ENCODE peak calls at places on chromosomes 13 and 19, in ten cellular contexts. One of them, this sample, is unnamed.

GRCh38 chr19:18239303-18239702 is 13.1 kb upstream of the PDE4C start:
- DNase-seq in neural progenitor cell: peak; percentile 46
- DNase-seq in neuronal stem cell: no peak
- DNase-seq in mammary epithelial cell: no peak
- DNase-seq in osteoblast: peak; percentile 82
- DNase-seq in OCI-LY7: no peak
- DNase-seq in SK-N-SH: no peak
- DNase-seq in H9: peak; percentile 56
- DNase-seq in GM23338: peak; percentile 74
- DNase-seq in GM23248: peak; percentile 56
- DNase-seq in this sample: no peak

GRCh38 chr13:44022196-44022595 is 142.5 kb downstream of the LACC1 start:
- DNase-seq in neural progenitor cell: no peak
- DNase-seq in neuronal stem cell: no peak
- DNase-seq in mammary epithelial cell: no peak
- DNase-seq in osteoblast: no peak
- DNase-seq in OCI-LY7: no peak
- DNase-seq in SK-N-SH: no peak
- DNase-seq in H9: no peak
- DNase-seq in GM23338: no peak
- DNase-seq in GM23248: peak; percentile 21
- DNase-seq in this sample: peak; percentile 67

GRCh38 chr13:74449811-74450524 is 315.8 kb upstream of the KLF12 start:
- DNase-seq in neural progenitor cell: no peak
- DNase-seq in neuronal stem cell: no peak
- DNase-seq in mammary epithelial cell: no peak
- DNase-seq in osteoblast: no peak
- DNase-seq in OCI-LY7: no peak
- DNase-seq in SK-N-SH: no peak
- DNase-seq in H9: no peak
- DNase-seq in GM23338: no peak
- DNase-seq in GM23248: no peak
- DNase-seq in this sample: no peak

GRCh38 chr13:113862191-113862765 is 1.6 kb downstream of the GAS6 start:
- DNase-seq in neural progenitor cell: no peak
- DNase-seq in neuronal stem cell: no peak
- DNase-seq in mammary epithelial cell: peak; percentile 63
- DNase-seq in osteoblast: peak; percentile 89
- DNase-seq in OCI-LY7: no peak
- DNase-seq in SK-N-SH: no peak
- DNase-seq in H9: peak; percentile 29
- DNase-seq in GM23338: no peak
- DNase-seq in GM23248: no peak
- DNase-seq in this sample: no peak

GRCh38 chr13:90500569-90500968 is 846.9 kb upstream of the MIR17HG start:
- DNase-seq in neural progenitor cell: no peak
- DNase-seq in neuronal stem cell: no peak
- DNase-seq in mammary epithelial cell: no peak
- DNase-seq in osteoblast: no peak
- DNase-seq in OCI-LY7: no peak
- DNase-seq in SK-N-SH: no peak
- DNase-seq in H9: no peak
- DNase-seq in GM23338: no peak
- DNase-seq in GM23248: no peak
- DNase-seq in this sample: no peak

GRCh38 chr13:110856941-110857835 is 57.7 kb downstream of the ANKRD10 start:
- DNase-seq in neural progenitor cell: no peak
- DNase-seq in neuronal stem cell: no peak
- DNase-seq in mammary epithelial cell: no peak
- DNase-seq in osteoblast: no peak
- DNase-seq in OCI-LY7: no peak
- DNase-seq in SK-N-SH: no peak
- DNase-seq in H9: no peak
- DNase-seq in GM23338: no peak
- DNase-seq in GM23248: peak; percentile 17
- DNase-seq in this sample: no peak

GRCh38 chr13:24271611-24272451 is 37.5 kb upstream of the C1QTNF9 start:
- DNase-seq in neural progenitor cell: peak; percentile 30
- DNase-seq in neuronal stem cell: no peak
- DNase-seq in mammary epithelial cell: peak; percentile 47
- DNase-seq in osteoblast: peak; percentile 96
- DNase-seq in OCI-LY7: no peak
- DNase-seq in SK-N-SH: peak; percentile 77
- DNase-seq in H9: no peak
- DNase-seq in GM23338: no peak
- DNase-seq in GM23248: peak; percentile 66
- DNase-seq in this sample: peak; percentile 83

GRCh38 chr13:113207890-113208423 is 512 bp downstream of the PCID2 start:
- DNase-seq in neural progenitor cell: peak; percentile 76
- DNase-seq in neuronal stem cell: peak; percentile 50
- DNase-seq in mammary epithelial cell: peak; percentile 38
- DNase-seq in osteoblast: peak; percentile 85
- DNase-seq in OCI-LY7: no peak
- DNase-seq in SK-N-SH: no peak
- DNase-seq in H9: peak; percentile 47
- DNase-seq in GM23338: peak; percentile 70
- DNase-seq in GM23248: peak; percentile 83
- DNase-seq in this sample: peak; percentile 54

DNA sequence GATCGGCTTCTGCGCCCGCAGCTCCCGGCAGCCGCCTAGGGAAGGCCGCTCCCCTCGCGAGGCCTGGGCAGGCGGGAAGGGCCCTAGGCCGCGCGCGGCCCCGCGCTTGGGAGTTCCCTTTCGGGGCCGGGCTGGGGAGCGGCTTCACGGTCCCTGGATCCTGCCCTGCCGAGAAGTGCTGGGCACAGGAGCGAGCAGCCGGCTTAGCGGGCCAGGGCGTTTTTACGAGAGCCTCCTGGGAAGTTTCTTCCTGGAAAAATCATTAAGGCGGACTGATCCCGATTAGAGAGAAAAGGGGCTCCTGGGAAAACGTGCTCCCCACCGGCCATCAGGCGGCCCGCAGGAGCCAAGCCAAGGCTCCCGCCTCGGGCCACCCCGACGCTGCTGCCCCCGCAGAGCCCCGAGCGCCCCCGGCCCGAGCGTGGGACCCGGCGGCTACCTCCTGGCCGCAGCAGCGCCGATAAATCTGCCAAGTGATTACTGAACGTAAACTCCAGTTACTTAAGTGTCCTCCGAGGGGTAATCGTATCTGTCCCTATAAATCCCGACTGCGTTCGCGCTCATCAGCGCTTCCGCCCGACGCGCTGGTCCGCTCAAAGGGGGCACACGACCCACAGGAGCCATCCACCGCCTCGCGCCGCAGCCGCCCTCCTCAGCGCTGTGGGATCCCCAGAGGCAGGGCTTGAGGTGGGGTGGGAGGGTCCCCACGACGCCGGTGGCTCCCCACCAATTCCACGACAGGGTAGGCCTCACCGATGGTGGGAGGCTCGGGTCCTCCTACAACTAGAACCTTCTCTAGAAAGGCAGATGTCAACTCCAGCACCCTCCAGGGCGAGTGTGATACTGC is 2.8 kb downstream of the ZIC5 start:
- DNase-seq in neural progenitor cell: peak; percentile 70
- DNase-seq in neuronal stem cell: no peak
- DNase-seq in mammary epithelial cell: no peak
- DNase-seq in osteoblast: peak; percentile 91
- DNase-seq in OCI-LY7: no peak
- DNase-seq in SK-N-SH: peak; percentile 67
- DNase-seq in H9: peak; percentile 39
- DNase-seq in GM23338: peak; percentile 68
- DNase-seq in GM23248: peak; percentile 53
- DNase-seq in this sample: no peak
- H2AFZ ChIP-seq in neural progenitor cell: no peak overlapping the region
- H2AFZ ChIP-seq in neuronal stem cell: no peak overlapping the region
- H2AFZ ChIP-seq in mammary epithelial cell: peak overlapping the region; percentile 48
- H2AFZ ChIP-seq in osteoblast: no peak overlapping the region
- H2AFZ ChIP-seq in OCI-LY7: no peak overlapping the region
- H2AFZ ChIP-seq in SK-N-SH: peak overlapping the region; percentile 59
- H2AFZ ChIP-seq in H9: no peak overlapping the region
- H2AFZ ChIP-seq in GM23338: no peak overlapping the region
- H2AFZ ChIP-seq in GM23248: peak overlapping the region; percentile 64
- H2AFZ ChIP-seq in this sample: no peak overlapping the region

DNA sequence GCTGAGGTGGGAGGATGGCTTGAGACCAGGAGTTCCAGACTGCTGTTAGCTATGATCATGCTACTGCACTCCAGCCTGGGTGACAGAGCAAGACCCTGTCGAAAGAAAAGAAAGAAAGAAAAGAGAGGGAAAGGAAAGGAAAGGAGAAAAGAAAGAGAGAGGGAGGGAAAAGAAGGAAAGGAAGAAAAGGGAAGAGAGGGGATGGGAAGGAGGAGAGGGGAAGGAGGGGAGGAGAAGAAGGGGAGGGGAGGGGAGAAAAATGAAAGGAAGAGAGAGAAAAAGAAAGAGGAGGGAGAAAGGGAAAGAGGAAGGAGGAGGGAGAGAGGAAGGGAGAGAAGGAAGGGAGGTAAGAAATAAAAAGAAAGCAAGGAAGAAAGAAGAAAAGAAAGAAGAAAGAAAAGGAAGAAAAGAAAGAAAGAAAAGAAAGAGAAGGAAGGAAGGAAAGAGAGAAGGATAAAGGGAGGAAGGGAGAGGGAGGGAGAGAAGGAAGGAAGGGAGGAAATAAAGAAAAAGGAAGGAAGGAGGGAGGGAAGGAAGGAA is 44.1 kb downstream of the INSR start:
- DNase-seq in neural progenitor cell: no peak
- DNase-seq in neuronal stem cell: no peak
- DNase-seq in mammary epithelial cell: no peak
- DNase-seq in osteoblast: no peak
- DNase-seq in OCI-LY7: no peak
- DNase-seq in SK-N-SH: no peak
- DNase-seq in H9: no peak
- DNase-seq in GM23338: no peak
- DNase-seq in GM23248: no peak
- DNase-seq in this sample: no peak
- H2AFZ ChIP-seq in neural progenitor cell: no peak overlapping the region
- H2AFZ ChIP-seq in neuronal stem cell: no peak overlapping the region
- H2AFZ ChIP-seq in mammary epithelial cell: no peak overlapping the region
- H2AFZ ChIP-seq in osteoblast: no peak overlapping the region
- H2AFZ ChIP-seq in OCI-LY7: no peak overlapping the region
- H2AFZ ChIP-seq in SK-N-SH: no peak overlapping the region
- H2AFZ ChIP-seq in H9: no peak overlapping the region
- H2AFZ ChIP-seq in GM23338: no peak overlapping the region
- H2AFZ ChIP-seq in GM23248: no peak overlapping the region
- H2AFZ ChIP-seq in this sample: no peak overlapping the region

GRCh38 chr13:83810136-83810535 is 72.1 kb downstream of the SLITRK1 start:
- DNase-seq in neural progenitor cell: peak; percentile 45
- DNase-seq in neuronal stem cell: no peak
- DNase-seq in mammary epithelial cell: no peak
- DNase-seq in osteoblast: peak; percentile 17
- DNase-seq in OCI-LY7: no peak
- DNase-seq in SK-N-SH: no peak
- DNase-seq in H9: no peak
- DNase-seq in GM23338: no peak
- DNase-seq in GM23248: no peak
- DNase-seq in this sample: no peak

GRCh38 chr13:83816081-83816480 is 66.2 kb downstream of the SLITRK1 start:
- DNase-seq in neural progenitor cell: no peak
- DNase-seq in neuronal stem cell: no peak
- DNase-seq in mammary epithelial cell: no peak
- DNase-seq in osteoblast: no peak
- DNase-seq in OCI-LY7: no peak
- DNase-seq in SK-N-SH: no peak
- DNase-seq in H9: no peak
- DNase-seq in GM23338: no peak
- DNase-seq in GM23248: no peak
- DNase-seq in this sample: no peak

GRCh38 chr13:83819156-83819555 is 63.1 kb downstream of the SLITRK1 start:
- DNase-seq in neural progenitor cell: no peak
- DNase-seq in neuronal stem cell: no peak
- DNase-seq in mammary epithelial cell: no peak
- DNase-seq in osteoblast: peak; percentile 71
- DNase-seq in OCI-LY7: no peak
- DNase-seq in SK-N-SH: no peak
- DNase-seq in H9: no peak
- DNase-seq in GM23338: no peak
- DNase-seq in GM23248: peak; percentile 48
- DNase-seq in this sample: peak; percentile 67

GRCh38 chr13:83819611-83820010 is 62.7 kb downstream of the SLITRK1 start:
- DNase-seq in neural progenitor cell: no peak
- DNase-seq in neuronal stem cell: no peak
- DNase-seq in mammary epithelial cell: no peak
- DNase-seq in osteoblast: peak; percentile 72
- DNase-seq in OCI-LY7: no peak
- DNase-seq in SK-N-SH: no peak
- DNase-seq in H9: no peak
- DNase-seq in GM23338: no peak
- DNase-seq in GM23248: peak; percentile 34
- DNase-seq in this sample: peak; percentile 3

GRCh38 chr13:83815598-83815997 is 66.7 kb downstream of the SLITRK1 start:
- DNase-seq in neural progenitor cell: peak; percentile 14
- DNase-seq in neuronal stem cell: no peak
- DNase-seq in mammary epithelial cell: no peak
- DNase-seq in osteoblast: no peak
- DNase-seq in OCI-LY7: no peak
- DNase-seq in SK-N-SH: no peak
- DNase-seq in H9: no peak
- DNase-seq in GM23338: peak; percentile 34
- DNase-seq in GM23248: no peak
- DNase-seq in this sample: no peak
- H2AFZ ChIP-seq in neural progenitor cell: no peak overlapping the region
- H2AFZ ChIP-seq in neuronal stem cell: no peak overlapping the region
- H2AFZ ChIP-seq in mammary epithelial cell: no peak overlapping the region
- H2AFZ ChIP-seq in osteoblast: no peak overlapping the region
- H2AFZ ChIP-seq in OCI-LY7: no peak overlapping the region
- H2AFZ ChIP-seq in SK-N-SH: no peak overlapping the region
- H2AFZ ChIP-seq in H9: no peak overlapping the region
- H2AFZ ChIP-seq in GM23338: no peak overlapping the region
- H2AFZ ChIP-seq in GM23248: no peak overlapping the region
- H2AFZ ChIP-seq in this sample: no peak overlapping the region

GRCh38 chr19:12497032-12497431 is 12.4 kb upstream of the ZNF709 start:
- DNase-seq in neural progenitor cell: no peak
- DNase-seq in neuronal stem cell: no peak
- DNase-seq in mammary epithelial cell: no peak
- DNase-seq in osteoblast: no peak
- DNase-seq in OCI-LY7: no peak
- DNase-seq in SK-N-SH: no peak
- DNase-seq in H9: no peak
- DNase-seq in GM23338: no peak
- DNase-seq in GM23248: no peak
- DNase-seq in this sample: no peak

GRCh38 chr19:12496480-12496879 is 11.9 kb upstream of the ZNF709 start:
- DNase-seq in neural progenitor cell: no peak
- DNase-seq in neuronal stem cell: no peak
- DNase-seq in mammary epithelial cell: no peak
- DNase-seq in osteoblast: no peak
- DNase-seq in OCI-LY7: no peak
- DNase-seq in SK-N-SH: no peak
- DNase-seq in H9: no peak
- DNase-seq in GM23338: no peak
- DNase-seq in GM23248: no peak
- DNase-seq in this sample: no peak

GRCh38 chr19:12495002-12495802 is 10.6 kb upstream of the ZNF709 start:
- DNase-seq in neural progenitor cell: peak; percentile 95
- DNase-seq in neuronal stem cell: peak; percentile 88
- DNase-seq in mammary epithelial cell: peak; percentile 83
- DNase-seq in osteoblast: peak; percentile 97
- DNase-seq in OCI-LY7: peak; percentile 96
- DNase-seq in SK-N-SH: peak; percentile 93
- DNase-seq in H9: peak; percentile 96
- DNase-seq in GM23338: peak; percentile 98
- DNase-seq in GM23248: peak; percentile 94
- DNase-seq in this sample: peak; percentile 84

DNA sequence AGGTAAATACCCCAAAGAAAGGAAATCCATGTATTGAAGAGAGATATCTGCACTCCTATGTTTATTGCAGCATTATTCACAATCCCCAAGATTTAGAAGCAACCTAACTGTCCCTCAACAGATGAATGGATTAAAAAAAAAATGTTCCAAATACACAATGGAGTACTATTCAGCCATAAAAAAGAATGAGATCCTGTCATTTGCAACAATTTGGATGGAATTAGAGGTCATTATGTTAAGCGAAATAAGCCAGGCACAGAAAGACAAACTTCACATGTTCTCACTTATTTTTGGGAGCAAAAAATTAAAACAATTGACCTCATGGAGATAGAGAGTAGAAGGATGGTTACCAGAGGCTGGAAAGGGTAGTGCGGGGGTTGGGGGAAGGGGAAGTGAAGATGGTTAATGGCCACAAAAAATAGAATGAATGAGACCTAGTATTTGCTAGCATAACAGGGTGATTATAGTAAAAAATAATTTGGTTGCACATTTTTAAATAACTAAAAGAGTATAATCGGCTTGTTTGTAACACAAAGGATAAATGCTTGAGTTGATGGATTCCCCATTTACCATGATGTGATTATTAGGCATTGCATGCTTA is 9.7 kb upstream of the ZNF709 start:
- DNase-seq in neural progenitor cell: no peak
- DNase-seq in neuronal stem cell: no peak
- DNase-seq in mammary epithelial cell: no peak
- DNase-seq in osteoblast: no peak
- DNase-seq in OCI-LY7: peak; percentile 27
- DNase-seq in SK-N-SH: no peak
- DNase-seq in H9: no peak
- DNase-seq in GM23338: no peak
- DNase-seq in GM23248: no peak
- DNase-seq in this sample: no peak
- H2AFZ ChIP-seq in neural progenitor cell: no peak overlapping the region
- H2AFZ ChIP-seq in neuronal stem cell: no peak overlapping the region
- H2AFZ ChIP-seq in mammary epithelial cell: no peak overlapping the region
- H2AFZ ChIP-seq in osteoblast: no peak overlapping the region
- H2AFZ ChIP-seq in OCI-LY7: peak overlapping the region; percentile 98
- H2AFZ ChIP-seq in SK-N-SH: no peak overlapping the region
- H2AFZ ChIP-seq in H9: no peak overlapping the region
- H2AFZ ChIP-seq in GM23338: no peak overlapping the region
- H2AFZ ChIP-seq in GM23248: peak overlapping the region; percentile 89
- H2AFZ ChIP-seq in this sample: no peak overlapping the region